ENCODE peak calls at places on chromosomes 12 and 14, in six cellular contexts. I is H1, V is K562, D is GM12891, K is GM12878, H is HepG2. Y is an unnamed sample.

GRCh38 chr14:99566009-99566389 is 38.0 kb downstream of the CCDC85C start:
- DNase-seq in K (no peak), I (no peak), H (no peak), V (no peak), D (no peak), Y (no peak)

GRCh38 chr12:18703916-18704315 is 33.9 kb downstream of the PLCZ1 start:
- DNase-seq in I (no peak), K (no peak), V (no peak), H (no peak), D (no peak), Y (no peak)

GRCh38 chr12:110349521-110350151 is 53.9 kb downstream of the ANAPC7 start:
- DNase-seq in I (no peak), K (no peak), D (no peak), V (no peak), H (no peak), Y (no peak)

GRCh38 chr12:31105668-31106067 is 32.0 kb downstream of the DDX11 start:
- DNase-seq in K (no peak), H (no peak), I (no peak), V (no peak), D (no peak), Y (no peak)

GRCh38 chr12:124680863-124681778 is 113.7 kb upstream of the NCOR2 start:
- DNase-seq in K (peak), V (peak), H (peak), I (peak), D (peak), Y (peak)

GRCh38 chr14:26808407-26808806 is 210.6 kb upstream of the NOVA1 start:
- DNase-seq in D (no peak), K (no peak), I (no peak), V (no peak), H (no peak), Y (no peak)

GRCh38 chr14:99510556-99511139 is 29.4 kb downstream of the CCNK start:
- DNase-seq in V (no peak), I (no peak), H (no peak), K (no peak), D (no peak), Y (no peak)

GRCh38 chr12:47414511-47414910 is 291.3 kb downstream of the RPAP3 start:
- DNase-seq in I (no peak), V (no peak), K (no peak), D (no peak), H (no peak), Y (no peak)

GRCh38 chr14:33611405-33612183 is 339.3 kb downstream of the EGLN3 start:
- DNase-seq in K (no peak), I (no peak), D (no peak), H (no peak), V (no peak), Y (no peak)

GRCh38 chr12:129550353-129550752 is 353.5 kb downstream of the TMEM132D start:
- DNase-seq in I (no peak), H (no peak), D (no peak), K (no peak), V (no peak), Y (no peak)

GRCh38 chr12:47397664-47398281 is 308.1 kb downstream of the RPAP3 start:
- DNase-seq in H (peak), V (no peak), K (no peak), D (no peak), I (no peak), Y (no peak)

GRCh38 chr12:81896771-81897170 is 137.6 kb upstream of the PPFIA2 start:
- DNase-seq in D (no peak), K (no peak), V (no peak), I (no peak), H (no peak), Y (no peak)

GRCh38 chr12:107574691-107575090 is 110.9 kb upstream of the PWP1 start:
- DNase-seq in I (no peak), D (no peak), H (no peak), V (no peak), K (no peak), Y (no peak)

GRCh38 chr14:64671591-64671990 is 32.6 kb upstream of the PLEKHG3 start:
- DNase-seq in K (no peak), V (peak), H (peak), I (no peak), D (no peak), Y (no peak)

GRCh38 chr14:39956372-39956771 is 524.1 kb upstream of the FBXO33 start:
- DNase-seq in V (no peak), I (no peak), K (no peak), H (no peak), D (no peak), Y (no peak)

GRCh38 chr14:100155049-100155621 is 4.3 kb downstream of the DEGS2 start:
- DNase-seq in K (no peak), H (peak), I (peak), D (no peak), V (peak), Y (no peak)

GRCh38 chr14:65449647-65450046 is 37.1 kb downstream of the FUT8 start:
- DNase-seq in H (no peak), K (no peak), V (no peak), D (no peak), I (no peak), Y (no peak)

GRCh38 chr12:125871811-125872594 is 806.8 kb downstream of the AACS start:
- DNase-seq in V (no peak), H (no peak), I (no peak), K (no peak), D (no peak), Y (no peak)

GRCh38 chr14:105468621-105469241 is 5.9 kb upstream of the CRIP2 start:
- DNase-seq in V (no peak), D (no peak), H (no peak), I (no peak), K (no peak), Y (no peak)

GRCh38 chr14:38079268-38079667 is 128.4 kb upstream of the SSTR1 start:
- DNase-seq in K (peak), V (no peak), D (no peak), H (no peak), I (no peak), Y (no peak)

GRCh38 chr12:85856966-85857365 is 17.1 kb upstream of the NTS start:
- DNase-seq in D (no peak), V (no peak), I (no peak), K (no peak), H (no peak), Y (no peak)

GRCh38 chr12:39380090-39380489 is 62.8 kb downstream of the KIF21A start:
- DNase-seq in D (no peak), H (no peak), I (no peak), K (no peak), V (no peak), Y (no peak)

GRCh38 chr12:69824956-69825355 is at the start of gene MYRFL:
- DNase-seq in V (no peak), D (no peak), K (no peak), H (no peak), I (no peak), Y (no peak)

GRCh38 chr12:76450690-76451089 is 102.5 kb upstream of the BBS10 start:
- DNase-seq in K (no peak), I (no peak), V (peak), H (no peak), D (no peak), Y (no peak)

GRCh38 chr12:3255071-3255470 is 177.9 kb downstream of the TSPAN9 start:
- DNase-seq in H (no peak), V (no peak), I (no peak), D (no peak), K (no peak), Y (no peak)

GRCh38 chr12:124024263-124024678 is 51.3 kb downstream of the ZNF664 start:
- DNase-seq in I (no peak), H (no peak), V (no peak), K (no peak), D (no peak), Y (no peak)

GRCh38 chr12:132404956-132405741 is 75.8 kb upstream of the GALNT9 start:
- DNase-seq in K (no peak), V (no peak), H (no peak), I (no peak), D (no peak), Y (no peak)

GRCh38 chr12:18284461-18284860 is 23.1 kb downstream of the PIK3C2G start:
- DNase-seq in I (no peak), V (no peak), D (no peak), H (no peak), K (no peak), Y (no peak)

GRCh38 chr12:108939594-108939993 is 59.7 kb downstream of the DAO start:
- DNase-seq in K (peak), I (no peak), V (peak), D (no peak), H (peak), Y (no peak)

GRCh38 chr12:2084553-2085296 is 31.9 kb downstream of the CACNA1C start:
- DNase-seq in D (no peak), K (no peak), I (no peak), H (no peak), V (no peak), Y (no peak)

GRCh38 chr12:3717283-3717974 is 35.5 kb downstream of the CRACR2A start:
- DNase-seq in D (no peak), I (no peak), H (no peak), V (no peak), K (no peak), Y (no peak)

GRCh38 chr12:111368291-111368683 is 608 bp downstream of the PHETA1 start:
- DNase-seq in D (no peak), I (no peak), K (no peak), V (peak), H (no peak), Y (no peak)

GRCh38 chr12:1692895-1693294 is 2.0 kb downstream of the ADIPOR2 start:
- DNase-seq in D (no peak), H (no peak), V (no peak), K (no peak), I (no peak), Y (no peak)

GRCh38 chr12:78562358-78563205 is 302.0 kb upstream of the SYT1 start:
- DNase-seq in I (no peak), K (no peak), D (no peak), V (no peak), H (peak), Y (no peak)

GRCh38 chr12:104733717-104734175 is 224.3 kb downstream of the SLC41A2 start:
- DNase-seq in K (no peak), V (peak), D (no peak), H (peak), I (no peak), Y (no peak)

GRCh38 chr12:46214668-46215429 is 54.0 kb downstream of the SLC38A1 start:
- DNase-seq in I (no peak), K (peak), H (no peak), D (no peak), V (no peak), Y (no peak)

GRCh38 chr12:110639336-110640178 is 25.6 kb downstream of the TCTN1 start:
- DNase-seq in K (no peak), V (no peak), H (no peak), I (no peak), D (no peak), Y (no peak)

GRCh38 chr12:62605972-62606371 is 139.3 kb downstream of the MON2 start:
- DNase-seq in H (no peak), V (no peak), I (no peak), K (no peak), D (no peak), Y (no peak)

GRCh38 chr12:62604856-62605255 is 138.2 kb downstream of the MON2 start:
- DNase-seq in H (no peak), I (no peak), V (peak), K (no peak), D (no peak), Y (no peak)

GRCh38 chr12:62604373-62604772 is 137.7 kb downstream of the MON2 start:
- DNase-seq in D (no peak), I (no peak), V (no peak), H (no peak), K (no peak), Y (no peak)

GRCh38 chr12:62603811-62604098 is 137.1 kb downstream of the MON2 start:
- DNase-seq in V (no peak), D (no peak), K (no peak), I (no peak), H (no peak), Y (no peak)

GRCh38 chr12:62606654-62607053 is 140.0 kb downstream of the MON2 start:
- DNase-seq in H (no peak), D (no peak), V (no peak), K (no peak), I (no peak), Y (no peak)
- TF ChIP-seq TAF1 in H (no peak), D (no peak), V (no peak), K (no peak), I (no peak), Y (no peak)

GRCh38 chr14:36313206-36313605 is 7.2 kb downstream of the MBIP start:
- DNase-seq in I (no peak), H (no peak), D (no peak), V (no peak), K (no peak), Y (no peak)
- TF ChIP-seq POLR2A in I (no peak), H (no peak), D (no peak), V (no peak), K (no peak), Y (no peak)

GRCh38 chr14:75991753-75992152 is 6.2 kb downstream of the IFT43 start:
- DNase-seq in H (no peak), K (no peak), D (no peak), V (no peak), I (no peak), Y (no peak)
- TF ChIP-seq POLR2AphosphoS5 in H (no peak), K (no peak), D (no peak), V (no peak), I (no peak), Y (no peak)

DNA sequence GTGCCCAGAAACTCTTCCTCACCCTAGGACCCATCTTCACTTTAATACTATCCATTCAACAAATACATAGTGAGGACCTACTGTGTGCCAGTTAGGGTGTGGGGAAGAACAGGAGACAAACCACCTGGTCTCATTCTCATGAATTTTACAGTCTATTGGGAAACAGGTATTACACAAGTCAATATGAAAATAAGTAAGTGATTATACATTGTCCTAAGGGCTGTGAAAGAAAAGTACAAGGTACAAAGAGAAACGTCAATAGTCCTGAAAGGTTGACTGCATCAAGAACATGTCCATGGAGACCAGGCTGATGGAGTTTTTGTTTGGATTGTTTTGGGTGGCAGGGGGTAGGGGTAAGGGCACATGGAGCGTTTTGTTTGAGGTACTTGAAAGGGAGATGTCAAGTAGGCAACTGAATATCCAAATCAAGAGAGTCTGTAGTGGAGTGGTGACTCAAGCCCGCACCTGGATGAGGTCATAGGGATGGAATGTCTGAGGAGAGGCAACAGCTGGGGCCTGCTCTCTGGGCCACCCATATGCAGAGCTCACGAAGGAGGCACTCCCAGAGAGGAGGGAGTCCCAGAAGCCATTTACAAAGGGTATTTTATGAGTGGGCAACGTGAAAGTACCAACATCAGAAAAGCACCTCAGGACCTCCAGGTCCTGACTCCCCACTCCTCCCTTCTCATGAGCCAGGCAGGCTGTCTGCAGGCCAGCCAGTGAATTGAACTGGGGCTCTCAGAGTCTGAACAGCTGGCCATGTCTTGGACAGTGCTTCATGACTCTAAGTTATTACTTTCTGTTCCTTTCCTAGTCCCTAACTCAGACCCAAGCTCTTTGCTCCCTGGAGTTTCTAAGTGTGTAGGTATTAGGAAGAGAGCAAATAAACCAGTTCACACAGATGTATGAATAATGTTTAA is 272.0 kb downstream of the ZFP36L1 start:
- DNase-seq in K (no peak), H (peak), V (no peak), D (no peak), I (peak), Y (no peak)
- TF ChIP-seq TAF1 in K (no peak), H (peak), V (no peak), D (no peak), I (no peak), Y (no peak)

GRCh38 chr14:94483071-94483451 is 7.1 kb upstream of the SERPINA9 start:
- DNase-seq in V (no peak), H (no peak), D (no peak), I (no peak), K (peak), Y (no peak)
- TF ChIP-seq POLR2A in V (no peak), H (no peak), D (no peak), I (no peak), K (no peak), Y (no peak)

GRCh38 chr12:93245543-93245942 is 132.2 kb upstream of the NUDT4 start:
- DNase-seq in D (peak), V (no peak), I (no peak), H (no peak), K (peak), Y (peak)

GRCh38 chr12:93242154-93242958 is 135.4 kb upstream of the NUDT4 start:
- DNase-seq in D (no peak), V (peak), K (no peak), I (no peak), H (no peak), Y (no peak)

GRCh38 chr12:93244514-93245077 is 133.1 kb upstream of the NUDT4 start:
- DNase-seq in H (no peak), V (no peak), K (peak), D (no peak), I (no peak), Y (no peak)

GRCh38 chr12:93243382-93243688 is 134.4 kb upstream of the NUDT4 start:
- DNase-seq in V (no peak), I (no peak), H (no peak), D (no peak), K (peak), Y (no peak)

GRCh38 chr12:93243689-93244513 is 133.8 kb upstream of the NUDT4 start:
- DNase-seq in K (peak), H (peak), I (no peak), V (no peak), D (no peak), Y (no peak)
- TF ChIP-seq POLR2AphosphoS5 in K (no peak), H (no peak), I (no peak), V (no peak), D (no peak), Y (no peak)

GRCh38 chr14:94753067-94753466 is 16.8 kb downstream of the GSC start:
- DNase-seq in V (no peak), I (no peak), K (no peak), D (no peak), H (no peak), Y (no peak)
- TF ChIP-seq TAF1 in V (no peak), I (no peak), K (no peak), D (no peak), H (no peak), Y (no peak)

Y was measured in GM12892.